ENCODE peak calls at places on chromosomes 16 and 17, in four cellular contexts. F is cardiac muscle cell, D is fibroblast of lung, Z is cardiac fibroblast. W is an unnamed sample.

GRCh38 chr17:8186446-8186786 is 3.6 kb downstream of the BORCS6 start:
- DNase-seq in F (no peak), D (no peak), Z (no peak), W (no peak)

GRCh38 chr17:15281909-15282308 is 16.8 kb upstream of the PMP22 start:
- DNase-seq in F (peak), D (peak), Z (no peak), W (no peak)

GRCh38 chr16:16045311-16045710 is 95.9 kb downstream of the ABCC1 start:
- DNase-seq in F (peak), D (no peak), Z (peak), W (peak)

GRCh38 chr17:81551458-81552243 is 502 bp downstream of the FAAP100 start:
- DNase-seq in F (no peak), D (no peak), Z (no peak), W (peak)

GRCh38 chr17:77501751-77502625 is 361.2 kb downstream of the SEC14L1 start:
- DNase-seq in F (no peak), D (no peak), Z (no peak), W (no peak)

GRCh38 chr17:2924211-2924610 is 128.0 kb downstream of the RAP1GAP2 start:
- DNase-seq in F (peak), D (peak), Z (peak), W (peak)

GRCh38 chr17:81599719-81600486 is 37.0 kb downstream of the NPLOC4 start:
- DNase-seq in F (no peak), D (peak), Z (no peak), W (no peak)

GRCh38 chr17:45225051-45225700 is 3.5 kb downstream of the FMNL1 start:
- DNase-seq in F (no peak), D (no peak), Z (no peak), W (peak)

GRCh38 chr17:43582426-43582825 is 36.3 kb upstream of the ETV4 start:
- DNase-seq in F (no peak), D (no peak), Z (no peak), W (no peak)

GRCh38 chr17:44084131-44084538 is 13.6 kb downstream of the G6PC3 start:
- DNase-seq in F (no peak), D (no peak), Z (no peak), W (no peak)

GRCh38 chr16:9885876-9886275 is 296.4 kb downstream of the GRIN2A start:
- DNase-seq in F (no peak), D (no peak), Z (no peak), W (peak)

GRCh38 chr17:75695141-75695829 is 26.0 kb upstream of the ITGB4 start:
- DNase-seq in F (no peak), D (peak), Z (no peak), W (peak)

GRCh38 chr16:87196229-87196628 is 121.0 kb downstream of the C16orf95 start:
- DNase-seq in F (no peak), D (no peak), Z (no peak), W (no peak)

GRCh38 chr16:4415538-4416199 is 727 bp downstream of the CORO7 start:
- DNase-seq in F (no peak), D (peak), Z (no peak), W (no peak)

GRCh38 chr17:68161644-68162428 is 86.0 kb upstream of the AMZ2 start:
- DNase-seq in F (no peak), D (no peak), Z (no peak), W (no peak)

GRCh38 chr17:7166873-7167272 is 12.3 kb downstream of the ASGR1 start:
- DNase-seq in F (no peak), D (no peak), Z (no peak), W (no peak)

GRCh38 chr16:3482659-3483241 is 12.5 kb downstream of the C16orf90 start:
- DNase-seq in F (no peak), D (no peak), Z (no peak), W (no peak)

GRCh38 chr17:74770498-74771318 is 5.4 kb downstream of the NAT9 start:
- DNase-seq in F (peak), D (no peak), Z (peak), W (peak)

GRCh38 chr17:72117748-72118587 is 2.9 kb upstream of the SOX9 start:
- DNase-seq in F (no peak), D (no peak), Z (no peak), W (peak)

GRCh38 chr16:67525176-67525860 is 3.3 kb upstream of the RIPOR1 start:
- DNase-seq in F (peak), D (peak), Z (no peak), W (peak)

GRCh38 chr17:73820686-73821448 is 176.6 kb upstream of the SDK2 start:
- DNase-seq in F (peak), D (peak), Z (peak), W (no peak)

GRCh38 chr17:78805301-78805700 is 23.2 kb upstream of the CYTH1 start:
- DNase-seq in F (no peak), D (no peak), Z (no peak), W (no peak)

GRCh38 chr17:41678907-41679739 is 9.6 kb upstream of the EIF1 start:
- DNase-seq in F (peak), D (peak), Z (peak), W (peak)

GRCh38 chr17:62703269-62703775 is 75.9 kb downstream of the MRC2 start:
- DNase-seq in F (no peak), D (peak), Z (no peak), W (peak)

GRCh38 chr16:69699915-69700314 is 26.4 kb downstream of the NQO1 start:
- DNase-seq in F (no peak), D (no peak), Z (no peak), W (no peak)

GRCh38 chr17:77602883-77603640 is 355.4 kb upstream of the TNRC6C start:
- DNase-seq in F (no peak), D (no peak), Z (no peak), W (no peak)

GRCh38 chr17:29802256-29802655 is 127.8 kb downstream of the SSH2 start:
- DNase-seq in F (peak), D (no peak), Z (peak), W (no peak)

GRCh38 chr16:57941016-57941656 is 29.8 kb downstream of the CNGB1 start:
- DNase-seq in F (peak), D (peak), Z (peak), W (peak)

GRCh38 chr17:78918979-78919378 is 6.2 kb downstream of the TIMP2 start:
- DNase-seq in F (no peak), D (no peak), Z (no peak), W (no peak)

GRCh38 chr16:17013067-17013466 is 457.7 kb downstream of the XYLT1 start:
- DNase-seq in F (no peak), D (no peak), Z (no peak), W (no peak)

GRCh38 chr16:87297918-87298631 is 19.1 kb downstream of the C16orf95 start:
- DNase-seq in F (peak), D (no peak), Z (peak), W (no peak)

GRCh38 chr16:50538411-50539052 is 9.7 kb upstream of the NKD1 start:
- DNase-seq in F (no peak), D (no peak), Z (no peak), W (peak)

GRCh38 chr16:2969545-2970521 is 685 bp downstream of the PAQR4 start:
- DNase-seq in F (peak), D (peak), Z (peak), W (peak)

GRCh38 chr16:82824408-82824807 is 197.6 kb downstream of the CDH13 start:
- DNase-seq in F (no peak), D (peak), Z (no peak), W (peak)

GRCh38 chr17:76417499-76418143 is 33.2 kb downstream of the SPHK1 start:
- DNase-seq in F (no peak), D (peak), Z (no peak), W (no peak)

GRCh38 chr16:55242667-55243066 is 81.3 kb upstream of the IRX6 start:
- DNase-seq in F (no peak), D (no peak), Z (no peak), W (no peak)

GRCh38 chr17:76562734-76563148 is 22.9 kb downstream of the PRCD start:
- DNase-seq in F (peak), D (peak), Z (peak), W (peak)

DNA sequence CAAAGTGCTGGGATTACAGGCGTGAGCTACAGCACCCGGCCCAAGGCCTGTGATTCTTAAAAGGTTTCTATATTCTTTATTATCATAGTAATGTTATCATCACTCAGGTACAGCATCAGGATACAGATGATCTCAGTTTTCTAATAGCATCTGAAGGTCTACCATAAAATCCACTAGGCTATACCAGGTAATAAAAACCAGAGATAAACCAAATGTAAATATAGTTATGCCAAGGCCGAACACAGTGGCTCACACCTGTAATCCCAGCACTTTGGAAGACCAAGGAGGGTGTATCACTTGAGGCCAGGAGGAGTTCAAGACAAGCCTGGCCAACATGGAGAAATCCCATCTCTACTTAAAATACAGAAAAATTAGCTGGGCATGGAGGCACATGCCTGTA is 53.8 kb downstream of the SYNRG start:
- DNase-seq in F (no peak), D (no peak), Z (no peak), W (no peak)
- TF ChIP-seq CTCF in F (no peak), D (no peak), Z (no peak), W (no peak)

GRCh38 chr17:61261001-61261587 is 138.5 kb upstream of the TBX2 start:
- DNase-seq in F (no peak), D (no peak), Z (no peak), W (no peak)
- TF ChIP-seq CTCF in F (no peak), D (no peak), Z (no peak), W (no peak)

GRCh38 chr16:48053346-48053745 is 102.4 kb downstream of the ABCC12 start:
- DNase-seq in F (peak), D (peak), Z (peak), W (peak)
- TF ChIP-seq CTCF in F (no peak), D (no peak), Z (no peak), W (no peak)

GRCh38 chr16:85798901-85799496 is 345 bp downstream of the EMC8 start:
- DNase-seq in F (peak), D (peak), Z (peak), W (peak)
- TF ChIP-seq CTCF in F (no peak), D (no peak), Z (peak), W (no peak)

GRCh38 chr17:48551601-48552452 is 6.9 kb upstream of the HOXB2 start:
- DNase-seq in F (no peak), D (peak), Z (no peak), W (peak)

GRCh38 chr17:48551206-48551597 is 6.3 kb upstream of the HOXB2 start:
- DNase-seq in F (no peak), D (peak), Z (no peak), W (peak)

GRCh38 chr17:48548687-48549621 is 4.0 kb upstream of the HOXB2 start:
- DNase-seq in F (no peak), D (peak), Z (no peak), W (peak)

GRCh38 chr17:48549909-48550308 is 5.0 kb upstream of the HOXB2 start:
- DNase-seq in F (no peak), D (peak), Z (no peak), W (peak)

GRCh38 chr17:48550313-48551205 is 5.7 kb upstream of the HOXB2 start:
- DNase-seq in F (no peak), D (peak), Z (no peak), W (peak)
- TF ChIP-seq CTCF in F (peak), D (peak), Z (no peak), W (no peak)

DNA sequence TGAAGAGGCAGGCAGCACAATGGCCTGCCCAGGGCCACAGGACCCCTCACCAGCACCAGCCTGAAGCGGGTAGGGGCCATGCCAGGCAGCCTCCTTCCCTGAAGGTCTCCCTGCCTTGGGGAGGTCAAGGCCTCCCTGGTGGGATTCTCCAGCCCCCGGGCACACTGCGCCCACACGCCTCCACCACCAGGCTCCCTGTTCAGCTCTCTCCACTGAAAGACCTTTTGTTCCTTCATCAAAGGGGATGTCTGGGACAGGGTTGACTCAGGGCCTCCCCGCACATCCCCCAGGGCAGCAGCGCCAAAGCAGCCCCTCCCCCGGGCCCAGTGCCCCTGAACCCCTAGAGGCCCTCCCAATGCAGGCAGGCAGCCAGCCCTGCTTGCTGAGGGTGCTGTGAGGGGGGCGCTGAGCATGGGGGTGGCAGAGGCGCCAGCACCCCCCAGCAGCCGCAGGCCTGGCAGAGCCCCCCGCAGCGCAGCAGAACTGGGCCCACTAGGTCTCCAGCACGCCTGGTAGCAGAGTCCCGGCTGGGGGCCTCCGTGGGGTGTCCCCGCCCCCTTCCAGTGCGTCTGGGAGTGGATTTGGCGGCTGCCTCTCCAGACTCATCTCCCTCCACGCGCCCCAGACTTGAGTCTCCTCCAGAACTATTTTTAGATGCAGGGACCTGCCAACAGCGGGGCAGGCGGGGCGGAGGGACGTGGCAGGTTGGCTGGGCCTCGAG is 13.1 kb downstream of the BCAR1 start:
- DNase-seq in F (peak), D (peak), Z (peak), W (no peak)
- TF ChIP-seq CTCF in F (no peak), D (no peak), Z (peak), W (no peak)

DNA sequence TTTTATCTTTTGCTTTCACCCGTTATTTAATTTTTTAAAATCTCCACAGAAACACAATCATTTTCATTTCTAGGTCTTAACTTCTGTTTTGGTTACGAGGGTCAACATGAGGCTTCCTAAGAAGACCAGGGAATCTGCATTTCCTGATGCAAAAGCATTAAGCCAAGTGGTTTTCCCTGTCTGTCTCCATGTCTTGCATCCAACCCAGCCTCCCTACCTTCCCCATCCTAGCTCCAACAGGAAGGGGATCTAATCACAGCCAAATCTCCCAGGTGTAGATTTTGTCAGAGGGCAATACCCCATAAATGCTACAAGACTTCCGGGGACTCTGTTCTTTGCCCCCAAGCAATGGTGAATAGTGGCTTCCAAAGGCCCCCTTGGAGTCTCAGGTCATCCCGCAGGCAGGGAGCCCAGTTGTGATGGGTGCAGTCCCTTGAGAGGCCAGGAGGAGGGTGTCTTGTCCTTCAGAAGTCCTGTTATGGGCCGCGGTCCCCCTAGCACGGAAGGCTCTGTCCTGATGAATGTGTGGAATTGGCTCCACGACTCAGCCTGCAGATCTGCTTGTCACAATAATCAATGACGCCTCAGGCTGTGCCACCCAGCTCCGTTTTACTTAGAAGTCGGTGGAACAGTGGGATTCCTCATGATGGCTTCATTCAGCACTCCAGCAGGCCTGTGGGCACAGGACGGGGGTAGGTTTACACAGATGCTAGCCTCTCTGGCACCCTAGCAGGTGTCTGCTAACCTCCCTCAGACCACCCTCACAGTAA is 141.1 kb downstream of the RGS9 start:
- DNase-seq in F (peak), D (peak), Z (peak), W (peak)
- TF ChIP-seq CTCF in F (peak), D (peak), Z (peak), W (peak)

DNA sequence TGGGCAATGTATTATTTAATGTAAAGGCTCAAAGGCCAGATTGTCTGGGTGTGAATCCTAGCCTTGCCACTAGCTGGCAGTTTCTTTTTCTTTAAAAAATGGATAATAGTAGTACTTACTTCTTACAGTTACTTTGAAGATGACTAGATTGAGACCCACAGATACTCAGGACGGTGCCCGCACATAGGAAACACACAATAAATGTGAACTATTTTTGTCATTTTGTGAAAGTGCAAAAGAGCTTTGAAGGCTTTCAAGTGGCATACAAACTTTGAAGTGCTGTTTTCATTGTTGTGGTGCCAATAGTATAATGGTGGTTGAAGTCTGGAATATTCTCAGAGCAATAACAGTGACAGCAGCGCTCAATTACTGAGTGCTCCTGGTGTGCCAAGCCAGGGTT is 63.6 kb downstream of the OTOA start:
- DNase-seq in F (no peak), D (no peak), Z (no peak), W (no peak)
- TF ChIP-seq CTCF in F (no peak), D (no peak), Z (no peak), W (no peak)

GRCh38 chr17:1180958-1181768 is 1.4 kb upstream of the ABR start:
- DNase-seq in F (no peak), D (no peak), Z (no peak), W (no peak)
- TF ChIP-seq CTCF in F (no peak), D (no peak), Z (no peak), W (no peak)

GRCh38 chr17:4256952-4257351 is 6.8 kb downstream of the ANKFY1 start:
- DNase-seq in F (no peak), D (peak), Z (no peak), W (peak)
- TF ChIP-seq CTCF in F (no peak), D (no peak), Z (no peak), W (no peak)